ENCODE peak calls at places on chromosome 1, in four cellular contexts. One of them, this sample, is unnamed.

GRCh38 chr1:109201123-109201703 is 12.5 kb upstream of the SARS1 start:
- DNase-seq in Calu3: peak
- DNase-seq in AML-193: peak
- DNase-seq in RPMI7951: peak
- DNase-seq in this sample: peak

GRCh38 chr1:199551967-199552565 is 475.4 kb upstream of the NR5A2 start:
- DNase-seq in Calu3: peak
- DNase-seq in AML-193: peak
- DNase-seq in RPMI7951: peak
- DNase-seq in this sample: peak

GRCh38 chr1:201039876-201040275 is 16.4 kb upstream of the KIF21B start:
- DNase-seq in Calu3: no peak
- DNase-seq in AML-193: no peak
- DNase-seq in RPMI7951: no peak
- DNase-seq in this sample: no peak

GRCh38 chr1:21931171-21932093 is 5.7 kb downstream of the HSPG2 start:
- DNase-seq in Calu3: peak
- DNase-seq in AML-193: no peak
- DNase-seq in RPMI7951: peak
- DNase-seq in this sample: no peak

GRCh38 chr1:202164271-202165037 is 4.1 kb upstream of the PTPN7 start:
- DNase-seq in Calu3: no peak
- DNase-seq in AML-193: no peak
- DNase-seq in RPMI7951: no peak
- DNase-seq in this sample: peak

GRCh38 chr1:64280001-64280400 is 76.6 kb downstream of the UBE2U start:
- DNase-seq in Calu3: no peak
- DNase-seq in AML-193: no peak
- DNase-seq in RPMI7951: no peak
- DNase-seq in this sample: no peak

GRCh38 chr1:64969305-64970066 is 3.1 kb upstream of the JAK1 start:
- DNase-seq in Calu3: no peak
- DNase-seq in AML-193: no peak
- DNase-seq in RPMI7951: no peak
- DNase-seq in this sample: no peak

GRCh38 chr1:1893997-1894353 is 3.1 kb upstream of the GNB1 start:
- DNase-seq in Calu3: no peak
- DNase-seq in AML-193: no peak
- DNase-seq in RPMI7951: no peak
- DNase-seq in this sample: no peak

GRCh38 chr1:28926629-28927441 is 12.5 kb downstream of the EPB41 start:
- DNase-seq in Calu3: no peak
- DNase-seq in AML-193: peak
- DNase-seq in RPMI7951: peak
- DNase-seq in this sample: peak

GRCh38 chr1:73674945-73675561 is 522.9 kb downstream of the LRRIQ3 start:
- DNase-seq in Calu3: no peak
- DNase-seq in AML-193: peak
- DNase-seq in RPMI7951: peak
- DNase-seq in this sample: peak

GRCh38 chr1:53559854-53560571 is 100.8 kb downstream of the DMRTB1 start:
- DNase-seq in Calu3: no peak
- DNase-seq in AML-193: no peak
- DNase-seq in RPMI7951: no peak
- DNase-seq in this sample: no peak

This sample was measured in KBM-7.